ENCODE peak calls at places on chromosomes 6 and 20, in ten cellular contexts. P is T follicular helper cell; I is NCI-H1694 treated with DMSO at 0.1 percent for 48 hours; F is kidney tubule cell; B is CD8-positive, alpha-beta memory T cell; E is kidney glomerular epithelial cell; Q is stimulated activated effector memory CD8-positive, alpha-beta T cell treated with anti-CD3 and anti-CD28 coated beads, Interleukin-12 subunit alpha, Interleukin-12 subunit beta, amount 100 ng/mL, for 72 hours; Y is NAMALWA; Z is NCI-H748 treated with DMSO at 0.1 percent for 48 hours; O is NCI-H446. M is an unnamed sample.

GRCh38 chr6:75642314-75642713 is 40.6 kb downstream of the SENP6 start:
- DNase-seq in F (no peak), B (no peak), I (no peak), Z (no peak), E (no peak), Q (no peak), P (no peak), Y (no peak), O (no peak), M (no peak)

GRCh38 chr6:166929534-166930189 is 26.7 kb downstream of the RNASET2 start:
- DNase-seq in O (no peak), F (peak), P (no peak), E (peak), Z (no peak), I (no peak), Q (no peak), Y (peak), B (no peak), M (no peak)

GRCh38 chr6:76633259-76633658 is 560.8 kb upstream of the IMPG1 start:
- DNase-seq in Y (peak), B (no peak), I (no peak), Q (no peak), E (no peak), F (no peak), Z (no peak), O (no peak), P (no peak), M (no peak)

GRCh38 chr20:7980332-7981046 is 39.1 kb downstream of the TMX4 start:
- DNase-seq in F (peak), B (no peak), O (peak), P (no peak), Q (no peak), Y (peak), I (peak), E (peak), Z (peak), M (no peak)

GRCh38 chr6:145544514-145544913 is 190.8 kb downstream of the EPM2A start:
- DNase-seq in Z (no peak), O (no peak), F (peak), Q (no peak), P (no peak), B (no peak), E (no peak), I (no peak), Y (no peak), M (no peak)

GRCh38 chr6:39088331-39088730 is 26.7 kb downstream of the SAYSD1 start:
- DNase-seq in Q (no peak), Y (peak), I (no peak), E (peak), B (peak), F (peak), P (no peak), O (no peak), Z (peak), M (no peak)

GRCh38 chr6:52253494-52253893 is 9.2 kb upstream of the IL17F start:
- DNase-seq in F (no peak), Z (no peak), Q (peak), Y (no peak), B (no peak), O (no peak), I (no peak), P (no peak), E (no peak), M (no peak)

GRCh38 chr6:1596088-1596852 is 13.4 kb upstream of the FOXC1 start:
- DNase-seq in Q (peak), E (peak), Y (peak), I (no peak), O (no peak), P (peak), Z (peak), F (peak), B (peak), M (peak)

GRCh38 chr6:87155272-87155919 is at the start of gene ZNF292:
- DNase-seq in F (peak), B (peak), P (peak), Z (peak), I (peak), Y (peak), O (peak), Q (peak), E (peak), M (peak)

GRCh38 chr6:6588924-6589696 is 590 bp downstream of the LY86 start:
- DNase-seq in E (no peak), B (no peak), Q (no peak), O (no peak), I (no peak), Z (no peak), F (no peak), P (no peak), Y (peak), M (no peak)

GRCh38 chr20:58638467-58639181 is 12.5 kb upstream of the STX16 start:
- DNase-seq in Q (no peak), Z (no peak), P (no peak), B (no peak), O (no peak), F (no peak), Y (no peak), I (no peak), E (no peak), M (no peak)

GRCh38 chr6:61887425-61887824 is 398.6 kb downstream of the KHDRBS2 start:
- DNase-seq in O (no peak), Z (no peak), I (no peak), Y (no peak), P (no peak), F (peak), Q (no peak), B (no peak), E (peak), M (no peak)

GRCh38 chr6:82364087-82365010 is 732 bp downstream of the TPBG start:
- DNase-seq in Y (no peak), F (peak), B (no peak), P (no peak), Z (peak), Q (peak), E (peak), O (no peak), I (no peak), M (peak)

GRCh38 chr6:72810571-72811280 is 188.9 kb downstream of the KCNQ5 start:
- DNase-seq in Z (no peak), I (no peak), P (no peak), F (no peak), O (no peak), Y (no peak), E (no peak), B (no peak), Q (no peak), M (no peak)

GRCh38 chr20:3031524-3032147 is 11.8 kb upstream of the GNRH2 start:
- DNase-seq in O (no peak), E (no peak), P (no peak), F (no peak), Z (no peak), Q (no peak), B (no peak), Y (no peak), I (no peak), M (no peak)

GRCh38 chr6:63740709-63741108 is 105.1 kb downstream of the PHF3 start:
- DNase-seq in P (no peak), F (peak), B (no peak), O (peak), Z (no peak), Y (no peak), I (no peak), E (peak), Q (no peak), M (no peak)

GRCh38 chr20:34515484-34516037 is 661 bp upstream of the DYNLRB1 start:
- DNase-seq in B (peak), I (peak), O (no peak), E (no peak), Y (peak), Q (peak), P (peak), Z (no peak), F (peak), M (peak)

M was measured in GM12892.